ENCODE peak calls at places on chromosome 13, in five cellular contexts. C, D, B, I and A are unnamed samples.

GRCh38 chr13:25169356-25169755 is 2.7 kb downstream of the AMER2 start:
- DNase-seq in C (peak; percentile 38), D (no peak), B (no peak), I (no peak), A (no peak)

GRCh38 chr13:71624641-71625040 is 242.4 kb downstream of the DACH1 start:
- DNase-seq in C (no peak), D (no peak), B (no peak), I (no peak), A (no peak)

GRCh38 chr13:56622840-56623239 is 517.9 kb upstream of the PRR20A start:
- DNase-seq in C (no peak), D (no peak), B (no peak), I (no peak), A (no peak)

GRCh38 chr13:34085199-34085598 is 267.2 kb downstream of the RFC3 start:
- DNase-seq in C (no peak), D (no peak), B (no peak), I (no peak), A (no peak)

GRCh38 chr13:34720618-34721017 is 221.5 kb upstream of the NBEA start:
- DNase-seq in C (no peak), D (no peak), B (no peak), I (no peak), A (no peak)

GRCh38 chr13:29100739-29101138 is 280.6 kb downstream of the MTUS2 start:
- DNase-seq in C (no peak), D (no peak), B (no peak), I (no peak), A (no peak)

GRCh38 chr13:48994731-48995130 is 19.0 kb downstream of the FNDC3A start:
- DNase-seq in C (no peak), D (no peak), B (no peak), I (no peak), A (no peak)

GRCh38 chr13:53064721-53065120 is 36.1 kb downstream of the OLFM4 start:
- DNase-seq in C (no peak), D (peak; percentile 49), B (no peak), I (no peak), A (no peak)

GRCh38 chr13:108200781-108201398 is 14.4 kb downstream of the LIG4 start:
- DNase-seq in C (no peak), D (no peak), B (no peak), I (no peak), A (peak; percentile 46)

GRCh38 chr13:34640179-34640929 is 301.7 kb upstream of the NBEA start:
- DNase-seq in C (no peak), D (no peak), B (no peak), I (no peak), A (no peak)

GRCh38 chr13:40789275-40790231 is at the start of gene SLC25A15:
- DNase-seq in C (peak; percentile 30), D (no peak), B (peak; percentile 46), I (peak; percentile 87), A (peak; percentile 85)

GRCh38 chr13:51675877-51676276 is 91.6 kb downstream of the WDFY2 start:
- DNase-seq in C (no peak), D (no peak), B (no peak), I (no peak), A (no peak)

GRCh38 chr13:48158915-48159314 is 64.0 kb upstream of the MED4 start:
- DNase-seq in C (no peak), D (no peak), B (no peak), I (no peak), A (no peak)

GRCh38 chr13:90547272-90547790 is 800.2 kb upstream of the MIR17HG start:
- DNase-seq in C (no peak), D (no peak), B (no peak), I (no peak), A (no peak)

GRCh38 chr13:44470623-44471562 is 97.3 kb downstream of the SERP2 start:
- DNase-seq in C (peak; percentile 51), D (no peak), B (no peak), I (no peak), A (peak; percentile 20)

GRCh38 chr13:110561335-110562033 is at the start of gene RAB20:
- DNase-seq in C (peak; percentile 51), D (peak; percentile 87), B (peak; percentile 23), I (peak; percentile 92), A (peak; percentile 96)

GRCh38 chr13:99265823-99266426 is 7.7 kb upstream of the GPR18 start:
- DNase-seq in C (peak; percentile 63), D (no peak), B (no peak), I (no peak), A (peak; percentile 81)

GRCh38 chr13:89967701-89968100 is 1379.8 kb upstream of the MIR17HG start:
- DNase-seq in C (no peak), D (no peak), B (no peak), I (no peak), A (no peak)

GRCh38 chr13:111187879-111188643 is 73.0 kb downstream of the ARHGEF7 start:
- DNase-seq in C (no peak), D (no peak), B (no peak), I (no peak), A (no peak)

GRCh38 chr13:32314968-32315254 is 252 bp downstream of the ZAR1L start:
- DNase-seq in C (no peak), D (peak; percentile 60), B (peak; percentile 35), I (peak; percentile 29), A (peak; percentile 45)

GRCh38 chr13:65744761-65745160 is 1485.4 kb downstream of the PCDH9 start:
- DNase-seq in C (peak; percentile 4), D (no peak), B (no peak), I (no peak), A (no peak)

GRCh38 chr13:20475927-20476691 is 49.5 kb downstream of the CRYL1 start:
- DNase-seq in C (no peak), D (no peak), B (peak; percentile 19), I (peak; percentile 77), A (no peak)

GRCh38 chr13:77860621-77861020 is 58.0 kb downstream of the EDNRB start:
- DNase-seq in C (no peak), D (no peak), B (no peak), I (no peak), A (no peak)

GRCh38 chr13:27500806-27501534 is 50.6 kb upstream of the MTIF3 start:
- DNase-seq in C (no peak), D (no peak), B (no peak), I (no peak), A (no peak)

GRCh38 chr13:32234914-32235313 is 80.2 kb downstream of the ZAR1L start:
- DNase-seq in C (no peak), D (no peak), B (no peak), I (no peak), A (peak; percentile 33)

GRCh38 chr13:43127103-43127817 is 103.9 kb downstream of the DNAJC15 start:
- DNase-seq in C (no peak), D (no peak), B (no peak), I (no peak), A (no peak)

GRCh38 chr13:46314587-46314986 is 72.5 kb downstream of the RUBCNL start:
- DNase-seq in C (no peak), D (no peak), B (no peak), I (no peak), A (no peak)

GRCh38 chr13:43769552-43769951 is 17.2 kb downstream of the ENOX1 start:
- DNase-seq in C (no peak), D (no peak), B (no peak), I (no peak), A (no peak)

GRCh38 chr13:50357586-50358118 is 342.4 kb downstream of the KCNRG start:
- DNase-seq in C (peak; percentile 50), D (peak; percentile 25), B (no peak), I (peak; percentile 58), A (no peak)

GRCh38 chr13:80083516-80084085 is 257.3 kb downstream of the SPRY2 start:
- DNase-seq in C (peak; percentile 19), D (no peak), B (no peak), I (no peak), A (peak; percentile 99)

GRCh38 chr13:114140909-114141255 is 8.5 kb upstream of the RASA3 start:
- DNase-seq in C (no peak), D (no peak), B (no peak), I (no peak), A (no peak)

GRCh38 chr13:79222427-79223205 is 183.4 kb downstream of the RBM26 start:
- DNase-seq in C (no peak), D (no peak), B (no peak), I (no peak), A (no peak)

GRCh38 chr13:32125221-32125621 is 93.6 kb downstream of the FRY start:
- DNase-seq in C (no peak), D (peak; percentile 13), B (no peak), I (no peak), A (no peak)

GRCh38 chr13:43245374-43245964 is 222.1 kb downstream of the DNAJC15 start:
- DNase-seq in C (no peak), D (no peak), B (no peak), I (no peak), A (peak; percentile 39)

GRCh38 chr13:97809576-97809975 is 143.9 kb upstream of the IPO5 start:
- DNase-seq in C (no peak), D (no peak), B (no peak), I (no peak), A (no peak)

GRCh38 chr13:86445584-86446140 is 646.4 kb upstream of the SLITRK6 start:
- DNase-seq in C (no peak), D (no peak), B (no peak), I (no peak), A (no peak)

GRCh38 chr13:29893438-29893837 is 43.0 kb upstream of the UBL3 start:
- DNase-seq in C (no peak), D (no peak), B (no peak), I (no peak), A (no peak)

GRCh38 chr13:74111399-74111798 is 22.8 kb downstream of the KLF12 start:
- DNase-seq in C (no peak), D (no peak), B (no peak), I (no peak), A (no peak)

GRCh38 chr13:111914241-111915103 is 152.5 kb upstream of the SOX1 start:
- DNase-seq in C (no peak), D (no peak), B (no peak), I (no peak), A (peak; percentile 41)